ENCODE peak calls at places on chromosome 1, in ten cellular contexts. C is neural progenitor cell, G is Karpas-422, V is K562, L is DND-41, I is astrocyte, D is mammary epithelial cell, H is GM23248, Q is mesenchymal stem cell, Z is IMR-90. N is an unnamed sample. For H3K27me3, the result is how much of the 10 kb centered on the place peaks cover.

GRCh38 chr1:203133969-203134725 is 6.6 kb downstream of the ADORA1 start:
- DNase-seq in V (no peak), Z (peak), D (no peak), L (no peak), Q (peak), H (peak), C (peak), G (no peak), I (peak), N (no peak)

GRCh38 chr1:235953801-235954200 is 87.1 kb upstream of the LYST start:
- DNase-seq in I (peak), L (no peak), V (no peak), Q (peak), G (no peak), D (peak), Z (peak), C (no peak), H (peak), N (no peak)

GRCh38 chr1:219085988-219086387 is 87.7 kb upstream of the LYPLAL1 start:
- DNase-seq in L (no peak), Z (peak), I (peak), C (no peak), H (peak), G (no peak), D (peak), V (no peak), Q (peak), N (no peak)

GRCh38 chr1:119647228-119647733 is 785 bp downstream of the ZNF697 start:
- DNase-seq in Z (no peak), Q (no peak), L (no peak), V (no peak), G (no peak), C (no peak), D (no peak), I (no peak), H (peak), N (no peak)

GRCh38 chr1:67213164-67213563 is 46.9 kb downstream of the IL23R start:
- DNase-seq in Z (peak), D (no peak), G (peak), Q (peak), H (peak), C (peak), L (peak), V (peak), I (peak), N (no peak)

GRCh38 chr1:224707849-224708725 is 92.0 kb downstream of the CNIH3 start:
- DNase-seq in V (no peak), Z (peak), C (no peak), D (peak), I (peak), L (no peak), H (peak), G (no peak), Q (peak), N (no peak)

GRCh38 chr1:12586171-12586942 is 31.7 kb downstream of the DHRS3 start:
- DNase-seq in I (no peak), C (no peak), G (no peak), L (no peak), Q (no peak), H (no peak), Z (no peak), D (no peak), V (no peak), N (no peak)

GRCh38 chr1:53442297-53442696 is 16.9 kb upstream of the DMRTB1 start:
- DNase-seq in H (peak), Z (peak), D (peak), L (no peak), Q (peak), I (peak), C (peak), G (no peak), V (no peak), N (no peak)

GRCh38 chr1:15110128-15110866 is 43.2 kb upstream of the TMEM51 start:
- DNase-seq in V (peak), L (no peak), G (no peak), I (no peak), D (no peak), C (no peak), H (no peak), Q (no peak), Z (no peak), N (no peak)

GRCh38 chr1:161727343-161727924 is 6.1 kb downstream of the FCRLB start:
- DNase-seq in D (peak), Z (peak), C (no peak), V (no peak), G (peak), I (peak), H (peak), L (peak), Q (peak), N (no peak)

GRCh38 chr1:161725888-161726630 is 4.7 kb downstream of the FCRLB start:
- DNase-seq in V (peak), C (peak), Q (peak), L (peak), G (peak), D (peak), Z (peak), H (peak), I (peak), N (no peak)

GRCh38 chr1:161730050-161730564 is 8.8 kb downstream of the FCRLB start:
- DNase-seq in H (peak), G (peak), Q (peak), V (no peak), D (peak), L (no peak), C (no peak), Z (peak), I (peak), N (no peak)

GRCh38 chr1:161726631-161727342 is 5.4 kb downstream of the FCRLB start:
- DNase-seq in L (peak), I (peak), D (peak), Q (peak), C (peak), G (peak), V (peak), H (peak), Z (peak), N (no peak)

GRCh38 chr1:161728376-161729226 is 7.3 kb downstream of the FCRLB start:
- DNase-seq in L (no peak), V (no peak), H (no peak), Q (no peak), G (peak), C (no peak), I (no peak), Z (no peak), D (no peak), N (no peak)
- H3K27me3 ChIP-seq in L (half or more), V (under half), H (under half), Q (under half), G (under half), C (half or more), I (under half), Z (under half), D (under half), N (under half)

GRCh38 chr1:59481915-59482505 is 185.1 kb downstream of the FGGY start:
- DNase-seq in Q (peak), I (no peak), L (no peak), Z (peak), C (no peak), H (peak), D (no peak), G (no peak), V (no peak), N (no peak)
- H3K9ac ChIP-seq in Q (no peak), I (no peak), L (no peak), Z (no peak), C (no peak), H (no peak), D (no peak), G (no peak), V (no peak), N (no peak)

DNA sequence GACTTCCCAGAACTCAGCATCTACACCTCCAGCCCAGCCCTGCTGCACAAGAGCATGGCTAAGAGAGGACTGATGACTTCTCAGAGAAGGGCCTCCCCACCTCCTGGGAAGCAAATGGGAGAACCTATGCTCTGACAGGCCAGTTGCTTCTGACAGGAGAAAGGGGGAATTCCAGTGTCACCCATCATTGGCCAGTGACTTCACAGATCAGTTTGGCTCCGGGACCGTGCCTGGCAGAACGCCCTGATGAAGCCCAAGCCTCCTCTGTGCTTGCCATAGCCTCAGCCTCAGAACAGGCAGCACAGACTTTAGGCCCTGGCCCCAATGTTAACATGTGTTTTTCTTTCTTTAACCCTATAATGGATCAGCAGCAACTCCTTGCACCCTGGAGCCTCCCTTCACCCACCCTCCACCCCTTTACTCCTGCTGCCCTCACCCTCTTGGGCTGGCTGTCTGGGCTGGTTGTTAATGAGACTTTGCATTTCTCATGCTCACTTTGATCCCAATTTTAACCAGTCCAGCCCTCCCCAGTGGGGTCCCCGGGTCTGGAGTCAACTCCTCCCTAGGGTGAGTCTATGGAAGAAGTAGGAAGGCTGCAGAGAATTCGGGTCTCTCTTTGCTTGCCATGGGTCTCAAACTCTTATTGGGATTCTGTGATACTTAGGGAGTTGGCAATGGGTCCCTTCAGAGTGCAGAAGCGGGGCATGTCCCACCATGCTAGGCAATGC is 42.7 kb upstream of the SLC30A1 start:
- DNase-seq in I (peak), V (no peak), D (no peak), C (no peak), Z (peak), G (no peak), L (no peak), H (no peak), Q (no peak), N (no peak)
- H2AFZ ChIP-seq in I (no peak), V (no peak), D (no peak), C (no peak), Z (peak), G (no peak), L (no peak), H (no peak), Q (no peak), N (no peak)

GRCh38 chr1:4622821-4623220 is 31.6 kb upstream of the AJAP1 start:
- DNase-seq in L (no peak), V (no peak), I (no peak), G (no peak), D (no peak), C (no peak), Q (no peak), Z (no peak), H (no peak), N (no peak)

GRCh38 chr1:4624801-4625200 is 29.6 kb upstream of the AJAP1 start:
- DNase-seq in Q (no peak), C (no peak), D (no peak), G (no peak), H (no peak), V (no peak), I (no peak), Z (no peak), L (no peak), N (no peak)

GRCh38 chr1:4617506-4617905 is 36.9 kb upstream of the AJAP1 start:
- DNase-seq in H (no peak), D (no peak), Q (no peak), Z (no peak), I (no peak), G (no peak), V (no peak), C (no peak), L (no peak), N (no peak)

GRCh38 chr1:4624141-4624715 is 30.2 kb upstream of the AJAP1 start:
- DNase-seq in D (no peak), H (no peak), C (no peak), V (no peak), Q (no peak), I (no peak), L (no peak), Z (no peak), G (no peak), N (no peak)

DNA sequence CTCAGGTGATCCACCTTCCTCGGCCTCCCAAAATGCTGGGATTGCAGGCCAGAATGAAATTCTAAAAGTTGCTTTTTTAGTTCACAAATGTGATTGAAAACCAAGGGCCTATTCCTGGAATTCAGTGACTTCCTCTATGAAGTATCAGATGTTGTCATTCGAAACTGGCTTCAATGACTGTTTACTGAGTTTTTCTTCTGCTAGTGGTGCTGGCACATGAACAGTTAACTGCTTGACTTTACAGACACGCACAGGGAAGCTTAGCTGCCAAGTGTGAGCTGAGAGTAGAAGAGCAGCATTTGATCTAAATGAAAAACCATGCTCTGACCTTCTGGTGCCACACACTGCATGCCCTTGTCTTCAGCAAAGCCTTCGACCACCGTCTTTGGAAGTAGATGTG is 32.8 kb upstream of the AJAP1 start:
- DNase-seq in Q (no peak), I (no peak), H (no peak), G (no peak), L (no peak), Z (no peak), C (no peak), V (no peak), D (no peak), N (no peak)
- H3K27me3 ChIP-seq in Q (under half), I (under half), H (under half), G (under half), L (under half), Z (under half), C (under half), V (under half), D (under half), N (under half)

N was measured in keratinocyte.